ENCODE peak calls at places on chromosomes 3 and 15, in seven cellular contexts. R, S, X, B, H, I and T are unnamed samples.

GRCh38 chr3:153349138-153349499 is 187.1 kb downstream of the RAP2B start:
- DNase-seq in I (no peak), R (no peak), S (no peak), X (no peak), H (no peak), B (no peak), T (no peak)

GRCh38 chr3:60053518-60054265 is 1003.9 kb upstream of the CFAP20DC start:
- DNase-seq in S (no peak), H (no peak), R (no peak), X (no peak), B (no peak), I (no peak), T (no peak)

GRCh38 chr15:101498731-101499480 is 9.4 kb upstream of the PCSK6 start:
- DNase-seq in B (no peak), S (no peak), X (no peak), H (no peak), R (no peak), I (no peak), T (no peak)

GRCh38 chr3:62771331-62772097 is 103.7 kb downstream of the CADPS start:
- DNase-seq in B (no peak), S (no peak), X (no peak), R (no peak), I (no peak), H (no peak), T (no peak)

GRCh38 chr15:54618120-54618519 is 578.6 kb downstream of the RSL24D1 start:
- DNase-seq in X (no peak), I (no peak), S (peak), R (no peak), B (no peak), H (no peak), T (no peak)

GRCh38 chr3:70108072-70108471 is 108.5 kb downstream of the SAMMSON start:
- DNase-seq in X (no peak), H (no peak), B (no peak), I (no peak), R (no peak), S (peak), T (no peak)

GRCh38 chr3:45693941-45694521 is 4.8 kb downstream of the SACM1L start:
- DNase-seq in X (no peak), B (no peak), R (no peak), S (no peak), H (peak), I (no peak), T (no peak)

GRCh38 chr3:127964053-127964452 is 49.0 kb downstream of the KBTBD12 start:
- DNase-seq in S (peak), R (peak), X (no peak), B (peak), I (no peak), H (no peak), T (no peak)

GRCh38 chr3:87558482-87558881 is 282.1 kb upstream of the POU1F1 start:
- DNase-seq in X (no peak), B (no peak), H (no peak), S (no peak), R (no peak), I (no peak), T (no peak)

GRCh38 chr3:17714473-17714872 is 28.0 kb downstream of the TBC1D5 start:
- DNase-seq in B (no peak), S (no peak), X (no peak), I (no peak), H (no peak), R (no peak), T (no peak)

GRCh38 chr15:87267798-87268197 is 988.7 kb downstream of the NTRK3 start:
- DNase-seq in R (no peak), H (no peak), B (no peak), X (no peak), I (no peak), S (no peak), T (no peak)

GRCh38 chr3:66179813-66180212 is 41.0 kb upstream of the SLC25A26 start:
- DNase-seq in R (no peak), S (no peak), I (no peak), H (no peak), B (no peak), X (no peak), T (no peak)

GRCh38 chr3:156558389-156558788 is 3.5 kb upstream of the SSR3 start:
- DNase-seq in R (no peak), B (no peak), I (no peak), X (no peak), S (no peak), H (no peak), T (no peak)

GRCh38 chr3:61875073-61875472 is 313.7 kb downstream of the PTPRG start:
- DNase-seq in H (no peak), S (no peak), I (no peak), X (no peak), B (no peak), R (no peak), T (no peak)

GRCh38 chr3:53844262-53845102 is 1.7 kb downstream of the CHDH start:
- DNase-seq in I (no peak), X (no peak), B (no peak), S (peak), R (no peak), H (no peak), T (no peak)

GRCh38 chr3:31165399-31165860 is 271.0 kb upstream of the GADL1 start:
- DNase-seq in X (no peak), R (no peak), B (no peak), S (no peak), H (no peak), I (no peak), T (no peak)

GRCh38 chr15:75022808-75023193 is 589 bp upstream of the PPCDC start:
- DNase-seq in R (no peak), B (no peak), H (no peak), X (no peak), I (no peak), S (no peak), T (no peak)

GRCh38 chr3:38027466-38028465 is 1.7 kb downstream of the PLCD1 start:
- DNase-seq in H (no peak), I (no peak), B (no peak), X (peak), S (peak), R (no peak), T (no peak)

GRCh38 chr3:39000008-39000450 is 51.7 kb downstream of the SCN11A start:
- DNase-seq in I (no peak), S (peak), R (peak), H (no peak), B (peak), X (no peak), T (peak)

GRCh38 chr3:153438275-153438674 is 276.2 kb downstream of the RAP2B start:
- DNase-seq in R (no peak), I (no peak), B (no peak), S (no peak), X (no peak), H (no peak), T (no peak)

GRCh38 chr3:52775877-52776276 is 1.5 kb upstream of the ITIH1 start:
- DNase-seq in H (no peak), R (no peak), I (no peak), B (no peak), S (no peak), X (peak), T (no peak)

GRCh38 chr3:136518102-136518501 is 234.1 kb downstream of the STAG1 start:
- DNase-seq in B (no peak), S (no peak), H (no peak), R (no peak), X (no peak), I (no peak), T (no peak)

GRCh38 chr3:152292367-152292766 is 23.6 kb downstream of the MBNL1 start:
- DNase-seq in S (no peak), X (no peak), I (no peak), H (no peak), B (no peak), R (no peak), T (no peak)

GRCh38 chr3:198076722-198077308 is 116.8 kb downstream of the LMLN start:
- DNase-seq in H (no peak), S (no peak), I (no peak), R (peak), X (no peak), B (no peak), T (no peak)

GRCh38 chr3:125670945-125671344 is 75.6 kb upstream of the OSBPL11 start:
- DNase-seq in S (no peak), R (no peak), B (no peak), H (no peak), I (no peak), X (no peak), T (no peak)

GRCh38 chr15:74836846-74837245 is 6.1 kb downstream of the ULK3 start:
- DNase-seq in B (no peak), I (no peak), R (no peak), S (no peak), H (no peak), X (no peak), T (no peak)

GRCh38 chr3:64392001-64392400 is 166.7 kb upstream of the PRICKLE2 start:
- DNase-seq in S (no peak), I (no peak), H (no peak), B (no peak), R (no peak), X (no peak), T (no peak)